ENCODE peak calls at places on chromosomes 3 and 15, in ten cellular contexts. L is kidney, T is cardiac muscle cell, M is mesothelial cell of epicardium, I is astrocyte of the spinal cord, Q is pancreas, O is foreskin fibroblast, E is HL-60, K is nephron progenitor cell, Z is mammary epithelial cell. R is an unnamed sample.
A peak's percentile ranks its signal among the peaks of the same experiment; 100 is the strongest.

GRCh38 chr3:135487261-135487660 is 478.3 kb upstream of the PPP2R3A start:
- DNase-seq in L (no peak), T (no peak), M (no peak), I (no peak), Q (no peak), O (no peak), E (no peak), K (no peak), Z (no peak), R (no peak)

GRCh38 chr3:14691719-14692118 is 16.8 kb downstream of the C3orf20 start:
- DNase-seq in L (no peak), T (no peak), M (no peak), I (no peak), Q (no peak), O (no peak), E (no peak), K (no peak), Z (no peak), R (no peak)

GRCh38 chr3:134309987-134310700 is 59.5 kb upstream of the RYK start:
- DNase-seq in L (peak; percentile 52), T (no peak), M (no peak), I (no peak), Q (no peak), O (no peak), E (no peak), K (no peak), Z (no peak), R (no peak)

GRCh38 chr15:63345391-63345752 is 36.3 kb downstream of the CA12 start:
- DNase-seq in L (no peak), T (no peak), M (no peak), I (no peak), Q (no peak), O (no peak), E (no peak), K (no peak), Z (no peak), R (no peak)

GRCh38 chr15:73321496-73322344 is 47.0 kb downstream of the HCN4 start:
- DNase-seq in L (no peak), T (no peak), M (no peak), I (no peak), Q (no peak), O (no peak), E (no peak), K (no peak), Z (no peak), R (no peak)

GRCh38 chr3:56758539-56758981 is 43.2 kb downstream of the ARHGEF3 start:
- DNase-seq in L (no peak), T (peak; percentile 92), M (no peak), I (peak; percentile 88), Q (peak; percentile 50), O (peak; percentile 93), E (peak; percentile 44), K (no peak), Z (peak; percentile 87), R (peak; percentile 95)

GRCh38 chr15:95032181-95032580 is 800.8 kb downstream of the MCTP2 start:
- DNase-seq in L (no peak), T (no peak), M (no peak), I (peak; percentile 59), Q (no peak), O (no peak), E (no peak), K (no peak), Z (no peak), R (peak; percentile 9)

GRCh38 chr15:48862705-48863104 is 15.2 kb upstream of the EID1 start:
- DNase-seq in L (no peak), T (no peak), M (no peak), I (no peak), Q (no peak), O (no peak), E (peak; percentile 78), K (no peak), Z (no peak), R (no peak)

GRCh38 chr3:50370594-50370993 is 11.3 kb upstream of the TMEM115 start:
- DNase-seq in L (no peak), T (peak; percentile 69), M (no peak), I (no peak), Q (no peak), O (peak; percentile 36), E (no peak), K (no peak), Z (no peak), R (no peak)

GRCh38 chr3:194468086-194468485 is 18.7 kb downstream of the ATP13A3 start:
- DNase-seq in L (no peak), T (no peak), M (no peak), I (no peak), Q (no peak), O (no peak), E (no peak), K (no peak), Z (no peak), R (no peak)

GRCh38 chr3:103992469-103992868 is 1374.2 kb upstream of the ALCAM start:
- DNase-seq in L (no peak), T (no peak), M (no peak), I (no peak), Q (no peak), O (no peak), E (no peak), K (no peak), Z (no peak), R (no peak)
- TF ChIP-seq CTCF in L (no peak), T (no peak), M (no peak), I (peak; percentile 4), Q (no peak), O (no peak), E (no peak), K (no peak), Z (no peak), R (no peak)

GRCh38 chr15:100461049-100461448 is 67.7 kb downstream of the CERS3 start:
- DNase-seq in L (no peak), T (no peak), M (no peak), I (no peak), Q (no peak), O (no peak), E (no peak), K (no peak), Z (no peak), R (no peak)
- TF ChIP-seq CTCF in L (no peak), T (no peak), M (no peak), I (no peak), Q (no peak), O (no peak), E (no peak), K (no peak), Z (no peak), R (no peak)

GRCh38 chr3:40829876-40830275 is 305.1 kb downstream of the ZNF621 start:
- DNase-seq in L (no peak), T (no peak), M (no peak), I (no peak), Q (no peak), O (no peak), E (no peak), K (no peak), Z (no peak), R (no peak)

GRCh38 chr3:40827942-40828688 is 303.4 kb downstream of the ZNF621 start:
- DNase-seq in L (no peak), T (peak; percentile 9), M (no peak), I (no peak), Q (no peak), O (no peak), E (no peak), K (no peak), Z (peak; percentile 76), R (no peak)

DNA sequence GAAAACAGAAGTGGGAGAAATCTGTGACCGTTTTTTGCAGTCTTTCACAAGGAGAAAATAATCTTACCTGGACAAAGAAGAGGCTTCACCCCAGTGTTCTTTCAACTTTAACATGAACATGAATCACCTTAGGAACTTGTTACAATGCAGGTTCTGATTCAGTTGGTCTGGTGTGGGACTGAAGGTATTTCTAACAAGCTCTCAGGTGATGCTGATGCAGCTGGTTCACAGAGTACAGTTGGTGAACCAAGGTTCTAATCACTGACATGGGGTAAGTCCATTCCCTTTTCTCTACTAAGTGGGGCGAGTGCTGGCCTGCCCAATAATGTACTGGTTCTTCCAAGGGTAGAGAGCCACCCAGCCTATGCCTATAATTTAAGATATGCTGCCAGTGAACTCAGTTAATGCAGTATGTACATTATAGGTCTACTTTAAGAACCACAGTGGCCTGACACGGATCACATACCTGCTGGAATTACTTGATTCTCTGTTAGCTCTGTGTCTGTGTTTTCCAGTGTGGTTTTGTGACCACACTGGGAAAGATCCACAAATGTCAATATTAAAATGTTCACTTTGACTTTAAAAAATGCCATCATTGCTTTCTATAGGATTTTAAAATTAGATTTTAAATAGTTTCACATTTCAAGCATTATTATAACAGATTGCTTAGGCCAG is 304.1 kb downstream of the ZNF621 start:
- DNase-seq in L (no peak), T (no peak), M (no peak), I (no peak), Q (no peak), O (no peak), E (no peak), K (no peak), Z (peak; percentile 92), R (no peak)
- TF ChIP-seq CTCF in L (no peak), T (no peak), M (no peak), I (no peak), Q (no peak), O (no peak), E (no peak), K (no peak), Z (no peak), R (no peak)

GRCh38 chr3:9932843-9933560 is 632 bp upstream of the CRELD1 start:
- DNase-seq in L (peak; percentile 95), T (peak; percentile 86), M (peak; percentile 62), I (peak; percentile 80), Q (peak; percentile 86), O (peak; percentile 92), E (peak; percentile 69), K (peak; percentile 79), Z (peak; percentile 64), R (peak; percentile 77)

GRCh38 chr3:9933561-9934234 is at the start of gene CRELD1:
- DNase-seq in L (peak; percentile 98), T (peak; percentile 96), M (peak; percentile 90), I (peak; percentile 92), Q (peak; percentile 98), O (peak; percentile 97), E (peak; percentile 98), K (peak; percentile 95), Z (peak; percentile 89), R (peak; percentile 82)

GRCh38 chr3:9932535-9932842 is 1.1 kb upstream of the CRELD1 start:
- DNase-seq in L (no peak), T (no peak), M (no peak), I (no peak), Q (no peak), O (no peak), E (no peak), K (no peak), Z (no peak), R (no peak)

GRCh38 chr3:9928158-9928557 is 5.5 kb upstream of the CRELD1 start:
- DNase-seq in L (peak; percentile 68), T (no peak), M (no peak), I (no peak), Q (no peak), O (no peak), E (no peak), K (no peak), Z (no peak), R (no peak)

DNA sequence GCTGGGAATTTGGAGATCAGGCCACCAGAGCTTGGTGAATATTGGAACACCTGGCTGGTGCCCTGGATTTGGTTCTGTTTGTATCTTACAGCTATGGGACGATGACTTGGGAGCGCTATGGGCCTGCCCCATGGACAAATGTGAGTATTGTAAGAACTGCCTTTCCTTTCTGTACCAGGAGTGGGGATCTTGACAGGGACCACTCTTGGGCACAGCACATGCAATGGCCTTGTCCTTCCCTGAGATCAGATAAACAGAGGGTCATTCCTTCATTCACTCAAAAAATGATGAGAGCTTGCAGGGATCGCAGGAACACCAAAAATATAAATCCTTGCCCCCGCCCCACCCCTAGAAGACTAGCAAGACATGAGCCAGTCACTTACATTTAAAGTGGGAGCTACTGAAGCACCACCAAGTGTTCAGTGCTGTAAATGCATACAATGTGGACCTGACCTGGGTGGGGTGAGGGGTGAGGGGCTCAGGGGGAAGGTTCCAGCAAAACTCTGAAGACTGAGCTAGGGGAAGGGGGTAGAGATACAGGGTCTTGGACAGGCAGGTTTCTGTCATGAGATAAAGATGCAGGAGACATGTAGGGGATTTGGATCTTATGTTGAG is 2.7 kb upstream of the CRELD1 start:
- DNase-seq in L (no peak), T (no peak), M (no peak), I (no peak), Q (no peak), O (peak; percentile 37), E (no peak), K (no peak), Z (no peak), R (no peak)
- TF ChIP-seq CTCF in L (no peak), T (no peak), M (no peak), I (peak; percentile 5), Q (no peak), O (no peak), E (no peak), K (no peak), Z (peak; percentile 6), R (peak; percentile 39)